ENCODE peak calls at places on chromosomes 2 and 18, in five cellular contexts. L is hypothalamus; C is cardiac septum; U is CD4-positive, alpha-beta T cell; O is smooth muscle cell of the brain vasculature. F is an unnamed sample.

GRCh38 chr2:69260666-69261065 is 126.4 kb downstream of the GFPT1 start:
- DNase-seq in U (no peak), C (no peak), O (no peak), L (no peak), F (no peak)

GRCh38 chr2:109257653-109258052 is 128.6 kb downstream of the SH3RF3 start:
- DNase-seq in O (no peak), C (no peak), U (no peak), L (no peak), F (no peak)

GRCh38 chr2:240213476-240214391 is 73.3 kb upstream of the OTOS start:
- DNase-seq in L (no peak), C (peak; percentile 53), U (no peak), O (no peak), F (no peak)

GRCh38 chr2:78541451-78542267 is 483.8 kb upstream of the REG3G start:
- DNase-seq in O (no peak), C (no peak), U (no peak), L (no peak), F (peak; percentile 99)

GRCh38 chr2:46276652-46277051 is 20.6 kb upstream of the EPAS1 start:
- DNase-seq in L (no peak), U (no peak), C (no peak), O (no peak), F (peak; percentile 53)

GRCh38 chr18:79924814-79925655 is 26.4 kb downstream of the SLC66A2 start:
- DNase-seq in C (peak; percentile 75), L (no peak), O (no peak), U (no peak), F (no peak)

GRCh38 chr2:168231609-168232241 is 15.7 kb downstream of the STK39 start:
- DNase-seq in O (no peak), L (peak; percentile 54), C (no peak), U (no peak), F (no peak)

GRCh38 chr2:8264981-8265380 is 416.9 kb upstream of the ID2 start:
- DNase-seq in L (no peak), U (no peak), C (no peak), O (no peak), F (no peak)

GRCh38 chr2:153479527-153479926 is 965 bp upstream of the RPRM start:
- DNase-seq in U (no peak), C (no peak), L (no peak), O (no peak), F (no peak)

GRCh38 chr2:88458633-88459032 is 6.1 kb upstream of the FOXI3 start:
- DNase-seq in L (no peak), U (no peak), C (no peak), O (no peak), F (no peak)

GRCh38 chr2:179262077-179262660 is 2.5 kb downstream of the SESTD1 start:
- DNase-seq in U (no peak), O (no peak), C (no peak), L (no peak), F (no peak)

GRCh38 chr18:63363951-63364350 is 3.1 kb downstream of the KDSR start:
- DNase-seq in C (no peak), L (no peak), U (peak; percentile 11), O (no peak), F (no peak)

GRCh38 chr18:36850527-36851201 is 21.7 kb downstream of the KIAA1328 start:
- DNase-seq in O (peak; percentile 36), L (no peak), U (no peak), C (no peak), F (no peak)

GRCh38 chr18:31302991-31303390 is 15.0 kb upstream of the DSG1 start:
- DNase-seq in O (no peak), C (no peak), L (no peak), U (no peak), F (peak; percentile 6)

GRCh38 chr2:206766057-206766930 is 888 bp downstream of the FASTKD2 start:
- DNase-seq in C (no peak), U (no peak), L (no peak), O (no peak), F (no peak)

GRCh38 chr2:179031731-179032408 is 18.1 kb downstream of the CCDC141 start:
- DNase-seq in U (no peak), C (no peak), O (peak; percentile 28), L (no peak), F (no peak)

GRCh38 chr2:63424329-63425078 is 163.8 kb downstream of the WDPCP start:
- DNase-seq in U (no peak), C (no peak), L (no peak), O (no peak), F (peak; percentile 67)

GRCh38 chr18:58578835-58579560 is 49.9 kb downstream of the ALPK2 start:
- DNase-seq in U (no peak), L (no peak), O (no peak), C (no peak), F (no peak)

GRCh38 chr2:176999331-176999730 is 213.3 kb upstream of the HNRNPA3 start:
- DNase-seq in L (no peak), O (no peak), U (no peak), C (no peak), F (no peak)

GRCh38 chr2:49490710-49491109 is 336.4 kb upstream of the FSHR start:
- DNase-seq in U (no peak), C (no peak), O (no peak), L (no peak), F (peak; percentile 94)

GRCh38 chr2:2542966-2543555 is 212.0 kb upstream of the MYT1L start:
- DNase-seq in L (no peak), C (no peak), U (no peak), O (no peak), F (no peak)

F was measured in DMS53.